ENCODE peak calls at places on chromosomes 12 and 14, in ten cellular contexts. One of them, this sample, is unnamed.
A peak's percentile ranks its signal among the peaks of the same experiment; 100 is the strongest.

GRCh38 chr14:76908834-76909233 is 82.6 kb downstream of the LRRC74A start:
- DNase-seq in NCI-H1092 treated with DMSO at 0.1 percent for 48 hours: no peak
- DNase-seq in GM19239: peak; percentile 39
- DNase-seq in iPS-NIHi11: no peak
- DNase-seq in stimulated activated CD4-positive, alpha-beta T cell treated with anti-CD3 and anti-CD28 coated beads, TNF-alpha, amount 100 ng/mL, for 4 hours: no peak
- DNase-seq in amygdala: no peak
- DNase-seq in PC-3: no peak
- DNase-seq in erythroblast: no peak
- DNase-seq in ELF-1: no peak
- DNase-seq in activated CD4-positive, alpha-beta T cell treated with anti-CD3 and anti-CD28 coated beads, Interleukin-2, amount 50 U/mL, for 1 hour: peak; percentile 16
- DNase-seq in this sample: no peak

GRCh38 chr12:2797721-2798418 is 3.1 kb downstream of the FKBP4 start:
- DNase-seq in NCI-H1092 treated with DMSO at 0.1 percent for 48 hours: no peak
- DNase-seq in GM19239: no peak
- DNase-seq in iPS-NIHi11: no peak
- DNase-seq in stimulated activated CD4-positive, alpha-beta T cell treated with anti-CD3 and anti-CD28 coated beads, TNF-alpha, amount 100 ng/mL, for 4 hours: no peak
- DNase-seq in amygdala: no peak
- DNase-seq in PC-3: no peak
- DNase-seq in erythroblast: peak; percentile 15
- DNase-seq in ELF-1: no peak
- DNase-seq in activated CD4-positive, alpha-beta T cell treated with anti-CD3 and anti-CD28 coated beads, Interleukin-2, amount 50 U/mL, for 1 hour: no peak
- DNase-seq in this sample: no peak

GRCh38 chr12:25200703-25201102 is 5.7 kb downstream of the ETFRF1 start:
- DNase-seq in NCI-H1092 treated with DMSO at 0.1 percent for 48 hours: no peak
- DNase-seq in GM19239: no peak
- DNase-seq in iPS-NIHi11: no peak
- DNase-seq in stimulated activated CD4-positive, alpha-beta T cell treated with anti-CD3 and anti-CD28 coated beads, TNF-alpha, amount 100 ng/mL, for 4 hours: no peak
- DNase-seq in amygdala: no peak
- DNase-seq in PC-3: no peak
- DNase-seq in erythroblast: no peak
- DNase-seq in ELF-1: no peak
- DNase-seq in activated CD4-positive, alpha-beta T cell treated with anti-CD3 and anti-CD28 coated beads, Interleukin-2, amount 50 U/mL, for 1 hour: no peak
- DNase-seq in this sample: no peak

GRCh38 chr14:24098927-24099813 is 5.1 kb downstream of the PCK2 start:
- DNase-seq in NCI-H1092 treated with DMSO at 0.1 percent for 48 hours: peak; percentile 69
- DNase-seq in GM19239: no peak
- DNase-seq in iPS-NIHi11: peak; percentile 35
- DNase-seq in stimulated activated CD4-positive, alpha-beta T cell treated with anti-CD3 and anti-CD28 coated beads, TNF-alpha, amount 100 ng/mL, for 4 hours: no peak
- DNase-seq in amygdala: no peak
- DNase-seq in PC-3: no peak
- DNase-seq in erythroblast: no peak
- DNase-seq in ELF-1: no peak
- DNase-seq in activated CD4-positive, alpha-beta T cell treated with anti-CD3 and anti-CD28 coated beads, Interleukin-2, amount 50 U/mL, for 1 hour: no peak
- DNase-seq in this sample: no peak

GRCh38 chr12:10722905-10723866 is at the start of gene YBX3:
- DNase-seq in NCI-H1092 treated with DMSO at 0.1 percent for 48 hours: no peak
- DNase-seq in GM19239: peak; percentile 69
- DNase-seq in iPS-NIHi11: peak; percentile 91
- DNase-seq in stimulated activated CD4-positive, alpha-beta T cell treated with anti-CD3 and anti-CD28 coated beads, TNF-alpha, amount 100 ng/mL, for 4 hours: peak; percentile 8
- DNase-seq in amygdala: peak; percentile 48
- DNase-seq in PC-3: peak; percentile 77
- DNase-seq in erythroblast: peak; percentile 88
- DNase-seq in ELF-1: peak; percentile 75
- DNase-seq in activated CD4-positive, alpha-beta T cell treated with anti-CD3 and anti-CD28 coated beads, Interleukin-2, amount 50 U/mL, for 1 hour: peak; percentile 13
- DNase-seq in this sample: peak; percentile 63

GRCh38 chr12:132904718-132905328 is 17.4 kb upstream of the CHFR start:
- DNase-seq in NCI-H1092 treated with DMSO at 0.1 percent for 48 hours: peak; percentile 4
- DNase-seq in GM19239: peak; percentile 25
- DNase-seq in iPS-NIHi11: peak; percentile 87
- DNase-seq in stimulated activated CD4-positive, alpha-beta T cell treated with anti-CD3 and anti-CD28 coated beads, TNF-alpha, amount 100 ng/mL, for 4 hours: peak; percentile 83
- DNase-seq in amygdala: peak; percentile 36
- DNase-seq in PC-3: peak; percentile 73
- DNase-seq in erythroblast: peak; percentile 84
- DNase-seq in ELF-1: peak; percentile 88
- DNase-seq in activated CD4-positive, alpha-beta T cell treated with anti-CD3 and anti-CD28 coated beads, Interleukin-2, amount 50 U/mL, for 1 hour: peak; percentile 90
- DNase-seq in this sample: no peak

GRCh38 chr14:102330806-102331205 is 11.3 kb downstream of the ZNF839 start:
- DNase-seq in NCI-H1092 treated with DMSO at 0.1 percent for 48 hours: no peak
- DNase-seq in GM19239: no peak
- DNase-seq in iPS-NIHi11: no peak
- DNase-seq in stimulated activated CD4-positive, alpha-beta T cell treated with anti-CD3 and anti-CD28 coated beads, TNF-alpha, amount 100 ng/mL, for 4 hours: no peak
- DNase-seq in amygdala: no peak
- DNase-seq in PC-3: no peak
- DNase-seq in erythroblast: no peak
- DNase-seq in ELF-1: no peak
- DNase-seq in activated CD4-positive, alpha-beta T cell treated with anti-CD3 and anti-CD28 coated beads, Interleukin-2, amount 50 U/mL, for 1 hour: no peak
- DNase-seq in this sample: peak; percentile 18

GRCh38 chr12:122975790-122976647 is 975 bp downstream of the OGFOD2 start:
- DNase-seq in NCI-H1092 treated with DMSO at 0.1 percent for 48 hours: no peak
- DNase-seq in GM19239: no peak
- DNase-seq in iPS-NIHi11: no peak
- DNase-seq in stimulated activated CD4-positive, alpha-beta T cell treated with anti-CD3 and anti-CD28 coated beads, TNF-alpha, amount 100 ng/mL, for 4 hours: no peak
- DNase-seq in amygdala: no peak
- DNase-seq in PC-3: no peak
- DNase-seq in erythroblast: peak; percentile 82
- DNase-seq in ELF-1: no peak
- DNase-seq in activated CD4-positive, alpha-beta T cell treated with anti-CD3 and anti-CD28 coated beads, Interleukin-2, amount 50 U/mL, for 1 hour: no peak
- DNase-seq in this sample: no peak

GRCh38 chr14:34981743-34982420 is 910 bp upstream of the SRP54 start:
- DNase-seq in NCI-H1092 treated with DMSO at 0.1 percent for 48 hours: no peak
- DNase-seq in GM19239: no peak
- DNase-seq in iPS-NIHi11: peak; percentile 7
- DNase-seq in stimulated activated CD4-positive, alpha-beta T cell treated with anti-CD3 and anti-CD28 coated beads, TNF-alpha, amount 100 ng/mL, for 4 hours: no peak
- DNase-seq in amygdala: no peak
- DNase-seq in PC-3: peak; percentile 49
- DNase-seq in erythroblast: peak; percentile 81
- DNase-seq in ELF-1: no peak
- DNase-seq in activated CD4-positive, alpha-beta T cell treated with anti-CD3 and anti-CD28 coated beads, Interleukin-2, amount 50 U/mL, for 1 hour: peak; percentile 21
- DNase-seq in this sample: peak; percentile 15

GRCh38 chr12:117013726-117014125 is 85.5 kb downstream of the TESC start:
- DNase-seq in NCI-H1092 treated with DMSO at 0.1 percent for 48 hours: no peak
- DNase-seq in GM19239: no peak
- DNase-seq in iPS-NIHi11: no peak
- DNase-seq in stimulated activated CD4-positive, alpha-beta T cell treated with anti-CD3 and anti-CD28 coated beads, TNF-alpha, amount 100 ng/mL, for 4 hours: no peak
- DNase-seq in amygdala: no peak
- DNase-seq in PC-3: no peak
- DNase-seq in erythroblast: no peak
- DNase-seq in ELF-1: no peak
- DNase-seq in activated CD4-positive, alpha-beta T cell treated with anti-CD3 and anti-CD28 coated beads, Interleukin-2, amount 50 U/mL, for 1 hour: no peak
- DNase-seq in this sample: no peak

GRCh38 chr14:102902086-102902485 is 20.4 kb upstream of the AMN start:
- DNase-seq in NCI-H1092 treated with DMSO at 0.1 percent for 48 hours: no peak
- DNase-seq in GM19239: no peak
- DNase-seq in iPS-NIHi11: no peak
- DNase-seq in stimulated activated CD4-positive, alpha-beta T cell treated with anti-CD3 and anti-CD28 coated beads, TNF-alpha, amount 100 ng/mL, for 4 hours: no peak
- DNase-seq in amygdala: no peak
- DNase-seq in PC-3: no peak
- DNase-seq in erythroblast: no peak
- DNase-seq in ELF-1: no peak
- DNase-seq in activated CD4-positive, alpha-beta T cell treated with anti-CD3 and anti-CD28 coated beads, Interleukin-2, amount 50 U/mL, for 1 hour: no peak
- DNase-seq in this sample: no peak

GRCh38 chr12:43776498-43776897 is 17.7 kb downstream of the IRAK4 start:
- DNase-seq in NCI-H1092 treated with DMSO at 0.1 percent for 48 hours: peak; percentile 49
- DNase-seq in GM19239: no peak
- DNase-seq in iPS-NIHi11: peak; percentile 30
- DNase-seq in stimulated activated CD4-positive, alpha-beta T cell treated with anti-CD3 and anti-CD28 coated beads, TNF-alpha, amount 100 ng/mL, for 4 hours: no peak
- DNase-seq in amygdala: no peak
- DNase-seq in PC-3: peak; percentile 76
- DNase-seq in erythroblast: peak; percentile 67
- DNase-seq in ELF-1: peak; percentile 5
- DNase-seq in activated CD4-positive, alpha-beta T cell treated with anti-CD3 and anti-CD28 coated beads, Interleukin-2, amount 50 U/mL, for 1 hour: no peak
- DNase-seq in this sample: no peak

GRCh38 chr14:99187858-99188257 is 84.1 kb downstream of the BCL11B start:
- DNase-seq in NCI-H1092 treated with DMSO at 0.1 percent for 48 hours: no peak
- DNase-seq in GM19239: no peak
- DNase-seq in iPS-NIHi11: no peak
- DNase-seq in stimulated activated CD4-positive, alpha-beta T cell treated with anti-CD3 and anti-CD28 coated beads, TNF-alpha, amount 100 ng/mL, for 4 hours: no peak
- DNase-seq in amygdala: no peak
- DNase-seq in PC-3: no peak
- DNase-seq in erythroblast: no peak
- DNase-seq in ELF-1: no peak
- DNase-seq in activated CD4-positive, alpha-beta T cell treated with anti-CD3 and anti-CD28 coated beads, Interleukin-2, amount 50 U/mL, for 1 hour: peak; percentile 0
- DNase-seq in this sample: no peak

GRCh38 chr12:91139981-91140659 is 28.8 kb upstream of the LUM start:
- DNase-seq in NCI-H1092 treated with DMSO at 0.1 percent for 48 hours: no peak
- DNase-seq in GM19239: no peak
- DNase-seq in iPS-NIHi11: no peak
- DNase-seq in stimulated activated CD4-positive, alpha-beta T cell treated with anti-CD3 and anti-CD28 coated beads, TNF-alpha, amount 100 ng/mL, for 4 hours: no peak
- DNase-seq in amygdala: no peak
- DNase-seq in PC-3: peak; percentile 58
- DNase-seq in erythroblast: no peak
- DNase-seq in ELF-1: no peak
- DNase-seq in activated CD4-positive, alpha-beta T cell treated with anti-CD3 and anti-CD28 coated beads, Interleukin-2, amount 50 U/mL, for 1 hour: no peak
- DNase-seq in this sample: no peak

GRCh38 chr12:26612203-26612602 is 220.8 kb downstream of the ITPR2 start:
- DNase-seq in NCI-H1092 treated with DMSO at 0.1 percent for 48 hours: no peak
- DNase-seq in GM19239: no peak
- DNase-seq in iPS-NIHi11: no peak
- DNase-seq in stimulated activated CD4-positive, alpha-beta T cell treated with anti-CD3 and anti-CD28 coated beads, TNF-alpha, amount 100 ng/mL, for 4 hours: no peak
- DNase-seq in amygdala: no peak
- DNase-seq in PC-3: no peak
- DNase-seq in erythroblast: no peak
- DNase-seq in ELF-1: no peak
- DNase-seq in activated CD4-positive, alpha-beta T cell treated with anti-CD3 and anti-CD28 coated beads, Interleukin-2, amount 50 U/mL, for 1 hour: no peak
- DNase-seq in this sample: no peak

GRCh38 chr14:67360469-67361206 is 510 bp downstream of the EIF2S1 start:
- DNase-seq in NCI-H1092 treated with DMSO at 0.1 percent for 48 hours: no peak
- DNase-seq in GM19239: no peak
- DNase-seq in iPS-NIHi11: no peak
- DNase-seq in stimulated activated CD4-positive, alpha-beta T cell treated with anti-CD3 and anti-CD28 coated beads, TNF-alpha, amount 100 ng/mL, for 4 hours: no peak
- DNase-seq in amygdala: no peak
- DNase-seq in PC-3: no peak
- DNase-seq in erythroblast: peak; percentile 83
- DNase-seq in ELF-1: no peak
- DNase-seq in activated CD4-positive, alpha-beta T cell treated with anti-CD3 and anti-CD28 coated beads, Interleukin-2, amount 50 U/mL, for 1 hour: no peak
- DNase-seq in this sample: no peak

GRCh38 chr12:124809391-124809790 is 54.3 kb downstream of the SCARB1 start:
- DNase-seq in NCI-H1092 treated with DMSO at 0.1 percent for 48 hours: no peak
- DNase-seq in GM19239: no peak
- DNase-seq in iPS-NIHi11: no peak
- DNase-seq in stimulated activated CD4-positive, alpha-beta T cell treated with anti-CD3 and anti-CD28 coated beads, TNF-alpha, amount 100 ng/mL, for 4 hours: no peak
- DNase-seq in amygdala: no peak
- DNase-seq in PC-3: no peak
- DNase-seq in erythroblast: no peak
- DNase-seq in ELF-1: no peak
- DNase-seq in activated CD4-positive, alpha-beta T cell treated with anti-CD3 and anti-CD28 coated beads, Interleukin-2, amount 50 U/mL, for 1 hour: no peak
- DNase-seq in this sample: no peak

GRCh38 chr12:49346659-49347306 is at the start of gene DNAJC22:
- DNase-seq in NCI-H1092 treated with DMSO at 0.1 percent for 48 hours: peak; percentile 15
- DNase-seq in GM19239: no peak
- DNase-seq in iPS-NIHi11: peak; percentile 54
- DNase-seq in stimulated activated CD4-positive, alpha-beta T cell treated with anti-CD3 and anti-CD28 coated beads, TNF-alpha, amount 100 ng/mL, for 4 hours: peak; percentile 21
- DNase-seq in amygdala: no peak
- DNase-seq in PC-3: peak; percentile 50
- DNase-seq in erythroblast: peak; percentile 41
- DNase-seq in ELF-1: peak; percentile 68
- DNase-seq in activated CD4-positive, alpha-beta T cell treated with anti-CD3 and anti-CD28 coated beads, Interleukin-2, amount 50 U/mL, for 1 hour: no peak
- DNase-seq in this sample: peak; percentile 31